ENCODE peak calls at places on chromosomes 5 and 9, in five cellular contexts. Z, O, N, V and U are unnamed samples.

GRCh38 chr5:177233802-177234201 is 69.7 kb downstream of the RAB24 start:
- DNase-seq in Z (no peak), O (no peak), N (no peak), V (no peak), U (no peak)

GRCh38 chr5:59335544-59335943 is 558.0 kb downstream of the PDE4D start:
- DNase-seq in Z (no peak), O (no peak), N (no peak), V (no peak), U (no peak)

GRCh38 chr5:73229271-73229670 is 56.3 kb downstream of the TMEM174 start:
- DNase-seq in Z (peak), O (no peak), N (no peak), V (no peak), U (no peak)

GRCh38 chr5:43191740-43192557 is at the start of gene NIM1K:
- DNase-seq in Z (peak), O (no peak), N (peak), V (no peak), U (no peak)

GRCh38 chr5:115920171-115920725 is 42.0 kb upstream of the LVRN start:
- DNase-seq in Z (peak), O (no peak), N (no peak), V (no peak), U (no peak)

GRCh38 chr9:99859395-99859980 is 37.8 kb downstream of the NR4A3 start:
- DNase-seq in Z (peak), O (no peak), N (no peak), V (no peak), U (no peak)

GRCh38 chr9:130837644-130838043 is 2.6 kb downstream of the ABL1 start:
- DNase-seq in Z (no peak), O (no peak), N (no peak), V (no peak), U (no peak)

GRCh38 chr5:103674739-103675138 is 112.2 kb upstream of the NUDT12 start:
- DNase-seq in Z (peak), O (no peak), N (no peak), V (no peak), U (no peak)

GRCh38 chr9:112012026-112012902 is 115.7 kb downstream of the UGCG start:
- DNase-seq in Z (peak), O (peak), N (peak), V (peak), U (no peak)

GRCh38 chr5:180602481-180603075 is 11.3 kb upstream of the SCGB3A1 start:
- DNase-seq in Z (no peak), O (no peak), N (no peak), V (no peak), U (no peak)

GRCh38 chr9:84493284-84493947 is 152.9 kb upstream of the SLC28A3 start:
- DNase-seq in Z (no peak), O (no peak), N (peak), V (no peak), U (no peak)

GRCh38 chr5:54644226-54644625 is 126.7 kb downstream of the SNX18 start:
- DNase-seq in Z (peak), O (peak), N (no peak), V (no peak), U (no peak)

GRCh38 chr5:175347027-175347426 is 97.0 kb downstream of the DRD1 start:
- DNase-seq in Z (no peak), O (peak), N (no peak), V (no peak), U (no peak)

GRCh38 chr5:161535762-161536161 is 10.8 kb downstream of the GABRB2 start:
- DNase-seq in Z (no peak), O (no peak), N (no peak), V (no peak), U (no peak)

GRCh38 chr5:171992813-171993212 is 13.6 kb downstream of the FBXW11 start:
- DNase-seq in Z (no peak), O (no peak), N (no peak), V (no peak), U (no peak)

GRCh38 chr5:167582263-167582662 is 709.2 kb upstream of the WWC1 start:
- DNase-seq in Z (peak), O (no peak), N (no peak), V (no peak), U (no peak)

GRCh38 chr5:163916376-163916775 is 411.0 kb downstream of the MAT2B start:
- DNase-seq in Z (peak), O (no peak), N (no peak), V (no peak), U (no peak)

GRCh38 chr9:7266911-7267555 is 509.3 kb downstream of the KDM4C start:
- DNase-seq in Z (no peak), O (no peak), N (no peak), V (no peak), U (no peak)

GRCh38 chr9:114317665-114318357 is 5.1 kb upstream of the ORM1 start:
- DNase-seq in Z (peak), O (peak), N (no peak), V (no peak), U (no peak)

GRCh38 chr9:87873607-87874319 is 8.9 kb upstream of the SPATA31E1 start:
- DNase-seq in Z (no peak), O (no peak), N (no peak), V (no peak), U (peak)

GRCh38 chr5:180439911-180440769 is 54.0 kb upstream of the CNOT6 start:
- DNase-seq in Z (no peak), O (no peak), N (no peak), V (no peak), U (no peak)

GRCh38 chr5:155728146-155728856 is 598.7 kb upstream of the SGCD start:
- DNase-seq in Z (peak), O (no peak), N (no peak), V (no peak), U (no peak)

GRCh38 chr5:123089572-123089970 is 530 bp downstream of the PRDM6 start:
- DNase-seq in Z (peak), O (no peak), N (no peak), V (no peak), U (no peak)

DNA sequence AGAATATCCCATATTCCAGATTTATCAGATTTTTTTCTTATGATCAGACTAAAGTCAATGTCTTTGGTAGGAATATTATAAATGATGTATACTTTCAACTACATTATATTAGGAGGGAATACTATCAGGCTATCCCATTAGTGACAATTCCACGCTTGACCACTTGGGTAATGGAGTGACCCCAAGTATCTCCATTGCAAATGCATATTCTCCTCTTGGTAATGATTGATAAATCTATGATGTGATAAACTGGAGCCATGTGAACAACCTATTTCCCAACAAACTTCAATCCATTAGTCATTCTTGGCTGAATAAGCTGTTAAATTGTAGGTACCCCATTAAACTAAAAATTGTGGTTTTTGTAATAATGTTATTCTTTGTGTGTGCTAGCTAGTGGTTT is 12.2 kb upstream of the MPDZ start:
- DNase-seq in Z (no peak), O (no peak), N (no peak), V (no peak), U (no peak)
- H3K4me3 ChIP-seq in Z (no peak), O (no peak), N (no peak), V (no peak), U (no peak)

GRCh38 chr9:107638496-107638895 is 148.9 kb upstream of the KLF4 start:
- DNase-seq in Z (peak), O (no peak), N (no peak), V (no peak), U (no peak)
- H3K4me3 ChIP-seq in Z (peak), O (peak), N (no peak), V (peak), U (peak)

GRCh38 chr5:160166069-160166972 is 47.1 kb upstream of the PWWP2A start:
- DNase-seq in Z (no peak), O (no peak), N (no peak), V (no peak), U (no peak)

GRCh38 chr5:160166973-160167622 is 47.8 kb upstream of the PWWP2A start:
- DNase-seq in Z (no peak), O (no peak), N (no peak), V (no peak), U (no peak)

GRCh38 chr5:160162910-160163309 is 43.7 kb upstream of the PWWP2A start:
- DNase-seq in Z (no peak), O (no peak), N (no peak), V (no peak), U (no peak)

GRCh38 chr5:160167623-160168165 is 48.4 kb upstream of the PWWP2A start:
- DNase-seq in Z (no peak), O (no peak), N (no peak), V (no peak), U (no peak)

DNA sequence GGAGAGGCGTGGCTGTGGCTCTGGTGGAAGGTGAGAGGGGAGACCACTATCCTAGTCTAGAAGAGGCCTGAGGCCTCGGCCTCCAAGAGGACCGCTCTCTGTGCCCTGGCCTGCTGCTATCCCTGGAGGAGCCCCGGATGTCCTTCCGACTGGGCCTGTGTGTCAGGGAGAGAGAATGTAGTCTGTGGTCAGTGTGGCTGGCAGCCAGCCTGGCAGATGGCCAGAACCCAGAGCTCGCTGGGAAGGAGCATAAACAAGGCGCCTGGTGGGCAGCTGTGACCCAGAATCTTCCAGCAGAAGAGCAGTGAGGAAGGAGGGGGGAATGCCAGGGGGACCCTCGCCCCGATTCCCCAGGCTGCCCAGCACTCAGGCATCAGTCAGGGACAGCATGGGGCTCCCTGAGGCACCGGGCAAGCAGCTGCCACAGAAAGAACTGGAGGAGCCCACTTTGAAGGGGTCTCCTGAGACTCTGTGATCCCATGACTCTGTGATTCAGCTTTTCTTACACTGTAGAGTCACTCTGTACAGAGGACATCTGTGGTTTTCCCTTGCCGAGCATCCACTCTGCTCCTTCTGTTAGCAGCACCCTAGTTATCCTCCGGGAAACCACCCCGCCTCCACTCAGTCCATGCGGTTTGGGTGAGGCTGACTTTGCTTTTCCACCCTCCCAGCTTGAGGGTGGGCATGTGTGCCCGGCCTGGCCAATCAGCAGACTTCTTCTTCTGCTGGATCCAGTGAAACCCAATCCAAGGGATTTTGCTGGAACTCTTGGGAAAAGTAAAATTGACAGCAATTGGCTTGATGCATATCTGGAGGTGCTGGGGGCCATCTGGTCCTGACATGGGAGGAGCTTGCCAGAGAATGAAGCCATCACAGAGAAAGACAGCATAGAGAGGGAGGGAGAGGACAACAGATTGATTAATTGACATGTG is 46.2 kb upstream of the PWWP2A start:
- DNase-seq in Z (peak), O (peak), N (no peak), V (peak), U (peak)
- H3K4me3 ChIP-seq in Z (peak), O (peak), N (no peak), V (peak), U (peak)

DNA sequence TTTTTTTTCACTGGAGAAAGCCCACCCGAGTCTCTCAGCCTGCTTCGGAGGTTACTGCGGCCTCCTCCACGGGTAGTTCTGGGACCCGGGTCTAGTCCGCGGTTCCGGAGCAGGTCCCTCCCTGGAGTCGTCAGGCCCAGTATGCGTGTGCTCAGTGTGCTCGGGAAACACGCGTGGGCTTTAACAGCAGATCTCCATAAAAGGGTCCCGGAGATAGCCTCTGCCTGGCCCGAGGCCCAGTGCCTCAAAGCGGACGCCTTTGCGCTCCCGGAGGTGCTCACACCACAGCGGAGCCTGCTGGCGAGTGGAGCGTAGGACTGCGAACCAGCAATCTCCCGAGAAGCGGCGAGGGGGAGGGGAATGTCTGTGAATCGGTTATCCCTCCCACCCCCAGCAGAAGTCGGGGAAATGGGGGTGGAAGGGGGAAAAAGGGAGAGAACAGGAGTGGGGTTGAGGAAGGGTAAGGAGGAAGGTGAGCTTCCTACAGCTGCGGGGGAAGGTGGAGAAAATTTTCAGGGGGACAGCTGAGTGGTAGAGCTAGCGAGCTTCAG is 28.7 kb downstream of the CDKN2A start:
- DNase-seq in Z (peak), O (peak), N (peak), V (no peak), U (no peak)
- H3K4me3 ChIP-seq in Z (peak), O (peak), N (peak), V (no peak), U (peak)

DNA sequence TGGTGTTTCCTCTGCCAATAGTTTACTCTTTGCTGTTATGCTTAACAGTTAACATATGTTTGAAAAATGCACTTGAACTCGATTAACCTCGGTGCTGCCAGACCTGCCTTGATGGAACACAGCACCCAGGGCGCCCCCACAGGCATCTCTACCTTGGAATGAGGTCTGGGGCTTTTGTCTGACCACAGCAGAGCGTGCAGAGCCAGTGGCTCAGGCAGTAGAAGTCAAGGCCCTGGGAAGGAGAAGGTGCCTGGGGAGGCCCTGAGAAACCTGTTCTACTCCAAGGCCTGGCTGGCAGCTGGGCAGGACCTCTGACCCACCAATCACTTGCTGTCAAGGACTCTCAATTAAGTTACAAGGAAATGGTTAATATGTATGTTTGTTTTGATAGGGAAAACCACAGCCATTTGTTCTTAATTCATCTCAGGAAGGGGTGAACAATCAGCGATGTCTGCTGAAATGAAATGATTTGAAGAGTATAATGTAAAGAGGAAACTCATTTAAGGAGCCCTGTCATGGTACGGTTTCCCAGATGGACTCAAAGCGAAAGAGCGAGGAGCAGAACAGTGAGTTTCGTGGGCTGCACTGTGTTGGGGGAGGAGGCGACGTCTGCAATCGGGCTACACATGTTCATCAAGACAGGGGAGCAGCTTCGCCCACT is 21.9 kb downstream of the MACROH2A1 start:
- DNase-seq in Z (no peak), O (no peak), N (peak), V (no peak), U (no peak)
- H3K4me3 ChIP-seq in Z (no peak), O (no peak), N (no peak), V (no peak), U (no peak)

GRCh38 chr9:34458967-34459355 is 356 bp downstream of the DNAI1 start:
- DNase-seq in Z (no peak), O (no peak), N (no peak), V (no peak), U (no peak)
- H3K4me3 ChIP-seq in Z (peak), O (peak), N (peak), V (peak), U (peak)